ENCODE peak calls at places on chromosomes 6 and 20, in eight cellular contexts. O is body of pancreas; H is A549; G is mammary epithelial cell; J is cardiac fibroblast; I is stimulated activated CD4-positive, alpha-beta T cell treated with anti-CD3 and anti-CD28 coated beads, Interleukin-2, amount 100 ng/mL, for 48 hours; T is CD8-positive, alpha-beta T cell; Z is IMR-90. N is an unnamed sample.

GRCh38 chr20:50467618-50468373 is 42.4 kb upstream of the PTPN1 start:
- DNase-seq in I (no peak), T (peak; percentile 36), H (peak; percentile 49), Z (peak; percentile 50), J (peak; percentile 68), O (peak; percentile 27), G (peak; percentile 28), N (no peak)

GRCh38 chr20:56845546-56846081 is 216.5 kb downstream of the TFAP2C start:
- DNase-seq in O (no peak), J (no peak), T (no peak), Z (no peak), I (no peak), G (no peak), H (no peak), N (no peak)

GRCh38 chr20:55488593-55488992 is 516.7 kb downstream of the CBLN4 start:
- DNase-seq in Z (no peak), I (no peak), G (peak; percentile 3), J (no peak), H (no peak), T (no peak), O (no peak), N (no peak)

GRCh38 chr20:43137160-43137559 is 52.5 kb downstream of the PTPRT start:
- DNase-seq in O (no peak), T (no peak), G (no peak), H (no peak), J (no peak), I (no peak), Z (no peak), N (no peak)

GRCh38 chr20:41717464-41717863 is 99.3 kb upstream of the CHD6 start:
- DNase-seq in O (no peak), J (peak; percentile 11), G (no peak), Z (no peak), T (no peak), H (no peak), I (no peak), N (no peak)

GRCh38 chr6:131398176-131398575 is 174.8 kb upstream of the ARG1 start:
- DNase-seq in H (no peak), O (no peak), G (no peak), T (no peak), I (no peak), Z (no peak), J (no peak), N (no peak)

GRCh38 chr6:159988983-159989454 is 20.1 kb downstream of the IGF2R start:
- DNase-seq in T (no peak), Z (no peak), G (no peak), H (no peak), J (peak; percentile 51), O (no peak), I (no peak), N (no peak)

GRCh38 chr20:25076201-25076600 is 5.7 kb downstream of the VSX1 start:
- DNase-seq in O (no peak), I (no peak), T (no peak), Z (no peak), J (no peak), G (no peak), H (no peak), N (no peak)

GRCh38 chr20:48831702-48832422 is 4.1 kb upstream of the PREX1 start:
- DNase-seq in G (peak; percentile 29), Z (peak; percentile 39), T (no peak), O (no peak), I (no peak), H (peak; percentile 73), J (peak; percentile 78), N (no peak)

GRCh38 chr6:126232671-126233070 is 107.2 kb upstream of the CENPW start:
- DNase-seq in I (no peak), O (no peak), J (peak; percentile 21), G (no peak), Z (no peak), T (no peak), H (no peak), N (no peak)